ENCODE peak calls at places on chromosome 11, in seven cellular contexts. V is stomach, Z is HCT116, Q is HepG2, A is breast epithelium, K is transverse colon, E is suprapubic skin. U is an unnamed sample.
A peak's percentile ranks its signal among the peaks of the same experiment; 100 is the strongest.

GRCh38 chr11:66858939-66859685 is 2.2 kb downstream of the LRFN4 start:
- DNase-seq in V (no peak), Z (no peak), Q (no peak), A (no peak), K (no peak), E (peak; percentile 60), U (peak; percentile 77)

GRCh38 chr11:68122936-68123539 is 1.9 kb upstream of the CHKA start:
- DNase-seq in V (peak; percentile 80), Z (peak; percentile 41), Q (peak; percentile 75), A (no peak), K (peak; percentile 81), E (no peak), U (no peak)

GRCh38 chr11:57459112-57460016 is 964 bp upstream of the RTN4RL2 start:
- DNase-seq in V (no peak), Z (no peak), Q (no peak), A (no peak), K (no peak), E (no peak), U (peak; percentile 86)

GRCh38 chr11:3644817-3645235 is at the start of gene ART1:
- DNase-seq in V (no peak), Z (peak; percentile 34), Q (no peak), A (no peak), K (no peak), E (no peak), U (no peak)

GRCh38 chr11:122375687-122376399 is 259.8 kb upstream of the BLID start:
- DNase-seq in V (no peak), Z (peak; percentile 54), Q (no peak), A (no peak), K (no peak), E (no peak), U (no peak)

GRCh38 chr11:22079133-22079847 is 113.6 kb upstream of the ANO5 start:
- DNase-seq in V (no peak), Z (no peak), Q (no peak), A (no peak), K (no peak), E (no peak), U (no peak)

GRCh38 chr11:116835791-116836647 is 1.4 kb downstream of the APOA1 start:
- DNase-seq in V (peak; percentile 91), Z (peak; percentile 88), Q (peak; percentile 61), A (peak; percentile 54), K (peak; percentile 86), E (peak; percentile 79), U (peak; percentile 94)

GRCh38 chr11:123231263-123231662 is 36.2 kb upstream of the CLMP start:
- DNase-seq in V (no peak), Z (no peak), Q (peak; percentile 28), A (no peak), K (no peak), E (no peak), U (no peak)

GRCh38 chr11:124081496-124081895 is 33.8 kb upstream of the VWA5A start:
- DNase-seq in V (no peak), Z (no peak), Q (no peak), A (no peak), K (no peak), E (no peak), U (no peak)

GRCh38 chr11:23865341-23865975 is 631.4 kb upstream of the LUZP2 start:
- DNase-seq in V (no peak), Z (no peak), Q (no peak), A (no peak), K (no peak), E (no peak), U (no peak)

GRCh38 chr11:101035872-101036271 is 93.7 kb downstream of the PGR start:
- DNase-seq in V (no peak), Z (no peak), Q (no peak), A (no peak), K (no peak), E (no peak), U (no peak)

GRCh38 chr11:78226684-78227680 is 38.3 kb downstream of the USP35 start:
- DNase-seq in V (no peak), Z (no peak), Q (no peak), A (no peak), K (no peak), E (peak; percentile 33), U (no peak)

GRCh38 chr11:78224906-78225420 is 36.2 kb downstream of the USP35 start:
- DNase-seq in V (no peak), Z (no peak), Q (no peak), A (no peak), K (no peak), E (peak; percentile 53), U (no peak)

GRCh38 chr11:78221396-78222315 is 32.9 kb downstream of the USP35 start:
- DNase-seq in V (no peak), Z (no peak), Q (no peak), A (no peak), K (no peak), E (peak; percentile 28), U (no peak)

GRCh38 chr11:78223320-78223954 is 34.7 kb downstream of the USP35 start:
- DNase-seq in V (no peak), Z (no peak), Q (no peak), A (no peak), K (no peak), E (peak; percentile 20), U (no peak)

GRCh38 chr11:78224506-78224905 is 35.8 kb downstream of the USP35 start:
- DNase-seq in V (no peak), Z (no peak), Q (no peak), A (no peak), K (no peak), E (peak; percentile 24), U (no peak)
- H3K27ac ChIP-seq in V (no peak overlapping the region), Z (no peak overlapping the region), Q (no peak overlapping the region), A (no peak overlapping the region), K (no peak overlapping the region), E (no peak overlapping the region), U (no peak overlapping the region)

DNA sequence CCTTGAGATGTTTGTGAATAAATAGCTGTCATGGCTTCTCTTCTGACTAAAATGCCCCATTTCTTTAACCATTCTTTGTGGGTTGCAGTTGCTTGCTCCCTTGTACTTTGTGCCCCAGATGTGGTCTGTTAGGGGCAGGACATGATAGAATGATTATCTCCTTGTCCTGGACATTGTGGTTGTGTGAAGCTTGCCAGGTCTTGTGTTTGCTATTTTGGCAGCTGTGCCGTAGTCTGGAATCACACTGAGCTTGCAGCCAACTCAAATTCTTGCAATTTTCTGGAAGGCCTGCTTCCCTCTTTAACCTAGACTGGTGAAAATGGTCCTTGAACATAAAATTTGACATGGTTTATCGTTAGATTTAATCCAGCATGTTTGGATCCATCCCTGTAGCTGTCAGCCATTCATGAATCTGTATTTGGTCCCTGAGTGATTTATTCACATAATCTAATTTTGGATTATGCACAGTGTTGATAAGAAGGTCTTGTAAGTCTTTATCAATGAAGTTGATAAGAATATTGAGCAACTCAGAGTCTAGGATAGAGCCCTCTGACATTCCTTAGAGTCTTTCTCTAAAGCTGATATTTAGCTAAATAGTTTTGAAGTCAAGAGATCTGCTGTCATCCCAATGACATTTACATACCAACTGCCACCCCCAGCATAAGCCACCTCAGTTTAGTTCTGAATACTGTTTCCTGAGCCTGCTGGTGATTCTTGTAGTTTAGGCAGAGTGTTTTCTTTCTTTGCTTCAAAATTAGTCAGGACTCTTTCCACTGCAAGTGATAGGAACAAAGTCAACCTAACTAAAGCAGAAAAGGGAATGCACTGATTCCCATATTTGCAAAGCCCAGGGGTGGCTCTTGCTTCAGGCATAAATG is 9.7 kb downstream of the SPON1 start:
- DNase-seq in V (no peak), Z (no peak), Q (no peak), A (peak; percentile 53), K (no peak), E (no peak), U (no peak)
- TF ChIP-seq POLR2AphosphoS5 in V (no peak), Z (no peak), Q (no peak), A (no peak), K (no peak), E (no peak), U (no peak)

DNA sequence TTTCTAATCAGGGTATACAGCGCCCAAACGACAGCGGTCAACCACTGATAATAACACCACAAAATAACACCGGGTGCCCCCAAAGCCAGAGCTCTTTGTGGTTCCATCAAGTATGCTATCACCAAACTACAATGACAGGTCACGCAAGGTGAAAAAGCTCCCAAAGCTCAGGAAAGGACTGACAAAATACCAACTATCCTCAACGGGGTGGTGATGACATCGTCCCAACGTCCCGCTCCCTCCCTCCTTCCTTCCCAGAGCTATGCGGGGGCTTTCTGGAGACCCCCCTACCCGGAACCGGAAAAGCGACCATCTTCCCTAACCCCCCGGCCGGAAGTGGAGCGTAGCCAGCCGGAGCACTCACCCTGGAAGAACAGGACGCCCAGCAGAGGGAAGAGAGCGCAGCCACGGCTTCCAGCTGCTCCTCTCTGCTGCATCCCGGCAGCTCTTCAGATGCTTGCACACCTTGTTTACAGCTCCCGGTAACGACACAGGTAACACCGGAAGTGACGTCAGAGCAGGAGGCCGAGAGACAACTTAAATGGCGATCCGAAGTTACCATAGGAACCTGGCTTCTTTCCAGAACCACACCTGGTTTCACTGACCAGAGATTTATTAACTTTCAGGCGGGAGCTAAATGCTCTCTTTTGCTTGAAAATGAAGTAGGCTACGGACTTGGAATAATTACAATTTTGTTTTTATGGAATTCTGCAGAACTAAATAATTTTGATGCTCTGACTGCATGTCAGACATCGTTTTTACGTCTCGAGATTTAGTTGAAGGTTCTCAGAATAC is at the start of gene MPZL3:
- DNase-seq in V (peak; percentile 93), Z (peak; percentile 96), Q (peak; percentile 91), A (peak; percentile 96), K (peak; percentile 95), E (peak; percentile 85), U (peak; percentile 91)
- H3K4me3 ChIP-seq in V (peak within 1 kb of the TSS; percentile 61), Z (peak within 1 kb of the TSS; percentile 73), Q (peak within 1 kb of the TSS; percentile 98), A (peak within 1 kb of the TSS; percentile 52), K (peak within 1 kb of the TSS; percentile 36), E (peak within 1 kb of the TSS; percentile 72), U (peak within 1 kb of the TSS; percentile 59)

GRCh38 chr11:130947889-130948288 is 31.6 kb upstream of the SNX19 start:
- DNase-seq in V (no peak), Z (no peak), Q (no peak), A (no peak), K (no peak), E (no peak), U (no peak)
- H3K27ac ChIP-seq in V (no peak overlapping the region), Z (no peak overlapping the region), Q (no peak overlapping the region), A (peak overlapping the region; percentile 70), K (no peak overlapping the region), E (peak overlapping the region; percentile 6), U (no peak overlapping the region)

DNA sequence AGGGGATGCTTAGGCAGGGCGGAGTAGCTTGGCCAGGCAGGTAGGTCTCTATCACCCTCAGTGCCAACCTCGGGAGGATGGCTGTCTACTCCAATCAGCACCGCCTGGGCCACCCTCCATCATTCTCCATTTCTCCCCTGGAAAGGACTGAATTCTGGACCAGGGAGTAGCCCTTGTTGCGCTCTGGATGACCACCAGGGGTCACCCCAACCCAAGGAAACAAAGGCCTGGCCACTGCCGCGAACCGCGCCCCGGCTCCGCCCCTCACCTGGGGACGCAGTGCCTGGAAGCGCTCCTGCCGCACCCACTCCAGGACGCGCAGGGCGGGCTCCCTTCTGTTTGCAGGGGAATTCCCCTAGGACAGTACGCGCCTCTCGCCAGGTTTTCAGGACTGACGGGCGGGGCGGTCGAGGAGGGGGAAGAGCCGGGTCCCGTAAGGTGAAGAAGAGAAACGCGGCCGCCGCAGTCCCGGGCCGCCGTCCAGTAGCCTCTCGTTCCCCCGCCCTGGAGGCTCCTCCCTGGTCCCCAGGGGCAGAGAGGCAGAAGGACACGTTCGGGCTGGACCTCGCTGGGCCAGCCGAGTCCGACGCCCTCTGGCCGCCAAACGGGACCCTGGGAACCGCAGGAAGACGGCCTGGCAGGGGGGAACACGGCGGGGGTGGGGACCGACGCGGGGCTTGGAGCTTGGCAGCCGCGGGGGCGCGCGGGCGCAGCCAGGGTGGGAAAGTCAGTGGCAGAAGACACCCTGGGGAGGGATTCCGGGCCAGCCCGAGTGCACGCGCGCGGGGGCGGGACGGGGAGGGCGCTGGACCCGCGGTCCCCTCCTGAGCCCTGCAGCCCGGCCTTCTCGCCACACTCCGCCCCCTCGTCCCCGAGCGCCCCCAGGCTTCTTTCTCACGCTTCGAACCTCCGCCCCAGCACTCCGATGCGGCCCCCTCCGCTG is 7.1 kb downstream of the SCN4B start:
- DNase-seq in V (peak; percentile 93), Z (peak; percentile 82), Q (peak; percentile 68), A (peak; percentile 91), K (peak; percentile 96), E (peak; percentile 92), U (peak; percentile 94)
- TF ChIP-seq POLR2AphosphoS5 in V (no peak), Z (peak; percentile 77), Q (no peak), A (no peak), K (no peak), E (no peak), U (peak; percentile 32)

U was measured in spleen.